ENCODE peak calls at places on chromosome X, in four cellular contexts. R, Q, P and O are unnamed samples.

GRCh38 chrX:9333873-9334272 is 131.0 kb upstream of the TBL1X start:
- DNase-seq in P (no peak), R (no peak), Q (no peak), O (no peak)

GRCh38 chrX:82141942-82142341 is 940.0 kb downstream of the SH3BGRL start:
- DNase-seq in Q (no peak), P (no peak), R (no peak), O (no peak)

GRCh38 chrX:106751407-106751806 is 24.9 kb downstream of the RNF128 start:
- DNase-seq in R (no peak), Q (no peak), P (no peak), O (no peak)

GRCh38 chrX:69074726-69075125 is 90.5 kb downstream of the PJA1 start:
- DNase-seq in R (peak), P (no peak), Q (no peak), O (no peak)

GRCh38 chrX:133375558-133376340 is 39.5 kb downstream of the GPC4 start:
- DNase-seq in Q (peak), R (no peak), P (no peak), O (no peak)

GRCh38 chrX:67693928-67694327 is 150.1 kb downstream of the AR start:
- DNase-seq in Q (no peak), R (no peak), P (no peak), O (no peak)

GRCh38 chrX:24219320-24219719 is 69.8 kb downstream of the ZFX start:
- DNase-seq in R (no peak), Q (no peak), P (no peak), O (no peak)

GRCh38 chrX:94361241-94361640 is 687.2 kb downstream of the FAM133A start:
- DNase-seq in P (no peak), Q (no peak), R (no peak), O (no peak)

GRCh38 chrX:80663331-80663730 is 146.3 kb downstream of the BRWD3 start:
- DNase-seq in R (no peak), Q (no peak), P (no peak), O (no peak)

GRCh38 chrX:138008280-138008679 is 442.4 kb downstream of the ZIC3 start:
- DNase-seq in Q (no peak), R (no peak), P (no peak), O (no peak)

GRCh38 chrX:74593593-74593992 is 20.8 kb downstream of the RLIM start:
- DNase-seq in R (no peak), P (no peak), Q (no peak), O (no peak)

GRCh38 chrX:56343231-56343630 is 111.1 kb downstream of the KLF8 start:
- DNase-seq in R (peak), Q (no peak), P (no peak), O (no peak)

GRCh38 chrX:151776113-151776790 is 41.7 kb downstream of the CNGA2 start:
- DNase-seq in P (no peak), R (no peak), Q (no peak), O (no peak)

GRCh38 chrX:41779058-41779564 is 55.1 kb downstream of the GPR82 start:
- DNase-seq in P (no peak), R (no peak), Q (no peak), O (no peak)

GRCh38 chrX:15909605-15910004 is 55.0 kb upstream of the AP1S2 start:
- DNase-seq in R (no peak), P (no peak), Q (no peak), O (no peak)

GRCh38 chrX:48045410-48046311 is 25.8 kb downstream of the ZNF630 start:
- DNase-seq in P (no peak), Q (no peak), R (no peak), O (no peak)

GRCh38 chrX:17373337-17373736 is 1.7 kb upstream of the NHS start:
- DNase-seq in Q (no peak), P (no peak), R (no peak), O (no peak)

GRCh38 chrX:17374619-17375360 is at the start of gene NHS:
- DNase-seq in P (peak), R (peak), Q (peak), O (peak)

GRCh38 chrX:17375361-17375630 is 296 bp downstream of the NHS start:
- DNase-seq in Q (no peak), R (no peak), P (no peak), O (peak)

GRCh38 chrX:17369294-17369693 is 5.7 kb upstream of the NHS start:
- DNase-seq in R (no peak), Q (no peak), P (no peak), O (no peak)

GRCh38 chrX:17372052-17372451 is 2.9 kb upstream of the NHS start:
- DNase-seq in Q (peak), P (no peak), R (no peak), O (no peak)
- TF ChIP-seq POLR2AphosphoS5 in Q (no peak), P (no peak), R (no peak), O (no peak)

GRCh38 chrX:119784747-119785446 is 6.5 kb downstream of the RPL39 start:
- DNase-seq in P (peak), Q (peak), R (peak), O (no peak)
- TF ChIP-seq POLR2AphosphoS5 in P (peak), Q (no peak), R (peak), O (no peak)

DNA sequence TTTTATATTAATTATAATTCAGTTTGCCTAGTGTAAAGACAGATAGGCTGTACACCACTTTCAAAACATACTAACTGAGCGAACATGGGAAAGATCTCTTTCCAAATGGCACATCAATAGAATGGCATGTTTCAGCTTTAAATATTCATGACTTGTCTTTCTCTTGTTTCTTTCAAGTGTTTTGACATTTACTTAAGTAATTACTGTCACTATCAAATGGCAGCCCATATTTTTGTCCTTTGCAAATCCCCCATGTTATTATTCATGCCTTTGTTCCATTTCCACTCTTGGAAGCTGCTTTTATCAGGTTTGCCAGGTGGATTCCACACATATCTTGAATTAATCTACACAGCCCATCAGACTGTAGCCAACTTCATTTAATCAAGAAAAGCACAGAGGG is 89.2 kb upstream of the GLRA2 start:
- DNase-seq in Q (no peak), P (no peak), R (no peak), O (no peak)
- TF ChIP-seq POLR2AphosphoS5 in Q (no peak), P (no peak), R (no peak), O (no peak)

DNA sequence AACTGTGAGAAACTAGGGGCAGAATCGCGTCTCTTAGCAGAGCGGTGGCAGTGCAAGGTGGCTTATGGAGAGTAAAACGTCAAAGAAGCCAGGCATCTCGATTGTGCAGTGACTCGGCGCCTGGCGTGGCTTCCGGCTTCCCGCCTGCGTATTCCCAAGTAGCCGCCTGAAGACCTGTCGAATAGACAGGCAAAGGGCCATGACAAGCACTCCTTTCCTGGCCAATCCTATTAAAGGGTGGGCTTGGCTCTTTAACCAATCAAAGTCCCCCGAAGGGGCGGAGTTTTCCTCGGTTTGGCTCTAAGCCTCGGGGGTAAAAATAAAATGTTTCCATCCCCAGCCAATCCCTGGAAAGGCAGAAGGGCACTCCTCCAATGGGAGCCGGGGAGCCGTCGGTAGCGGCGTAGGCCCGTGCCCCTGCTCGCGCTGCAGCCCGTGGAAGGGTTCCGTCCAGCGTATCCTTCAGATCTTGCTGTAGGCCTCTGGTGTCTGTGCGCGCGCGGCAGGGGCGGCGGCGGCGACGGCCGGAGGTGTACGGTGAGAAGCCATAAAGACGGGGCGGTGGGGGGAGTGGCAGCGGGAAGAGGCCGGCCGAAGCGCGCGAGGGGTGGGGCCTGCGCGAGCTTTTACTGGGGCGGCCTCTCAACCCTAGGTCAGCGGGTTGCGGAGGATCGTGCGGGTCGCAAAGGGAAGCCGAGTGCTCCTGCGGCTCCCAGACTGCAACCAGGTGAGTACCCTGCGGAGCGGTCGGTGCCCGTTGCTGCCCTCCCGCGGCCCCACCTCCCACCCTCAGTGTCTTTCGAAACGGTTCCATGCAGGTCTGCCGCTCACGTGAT is at the start of gene KANTR:
- DNase-seq in R (peak), Q (peak), P (peak), O (peak)
- TF ChIP-seq POLR2AphosphoS5 in R (peak), Q (peak), P (peak), O (peak)

GRCh38 chrX:150757371-150757770 is 64.2 kb downstream of the MTMR1 start:
- DNase-seq in Q (no peak), R (no peak), P (no peak), O (no peak)
- TF ChIP-seq POLR2AphosphoS5 in Q (no peak), R (no peak), P (no peak), O (no peak)